ENCODE peak calls at places on chromosomes 11 and 22, in six cellular contexts. P, I, Z, U, F and V are unnamed samples.

GRCh38 chr11:13174090-13174489 is 103.5 kb upstream of the BMAL1 start:
- DNase-seq in P (no peak), I (no peak), Z (no peak), U (no peak), F (no peak), V (no peak)

GRCh38 chr11:75554258-75555022 is 7.6 kb upstream of the SERPINH1 start:
- DNase-seq in P (peak), I (no peak), Z (peak), U (no peak), F (peak), V (peak)

GRCh38 chr22:46028069-46028991 is 51.4 kb upstream of the WNT7B start:
- DNase-seq in P (no peak), I (no peak), Z (no peak), U (no peak), F (no peak), V (no peak)

GRCh38 chr11:61787928-61788491 is 4.4 kb downstream of the TMEM258 start:
- DNase-seq in P (peak), I (peak), Z (peak), U (peak), F (no peak), V (peak)

GRCh38 chr11:33724644-33725035 is 11.6 kb downstream of the CD59 start:
- DNase-seq in P (no peak), I (no peak), Z (no peak), U (no peak), F (no peak), V (peak)

GRCh38 chr11:86639172-86639571 is 33.2 kb downstream of the ME3 start:
- DNase-seq in P (no peak), I (no peak), Z (no peak), U (no peak), F (no peak), V (peak)

GRCh38 chr22:30210235-30210831 is 36.2 kb downstream of the LIF start:
- DNase-seq in P (peak), I (peak), Z (peak), U (no peak), F (no peak), V (no peak)

GRCh38 chr22:40385041-40385782 is 14.8 kb downstream of the SGSM3 start:
- DNase-seq in P (no peak), I (peak), Z (no peak), U (no peak), F (no peak), V (no peak)

GRCh38 chr11:33977676-33978075 is 73.9 kb upstream of the CAPRIN1 start:
- DNase-seq in P (no peak), I (no peak), Z (no peak), U (no peak), F (no peak), V (no peak)

GRCh38 chr22:20001082-20001638 is 15.5 kb downstream of the ARVCF start:
- DNase-seq in P (no peak), I (no peak), Z (no peak), U (no peak), F (no peak), V (no peak)

GRCh38 chr22:38218661-38219331 is 17.0 kb downstream of the MAFF start:
- DNase-seq in P (peak), I (peak), Z (no peak), U (peak), F (peak), V (peak)

GRCh38 chr11:11992257-11992690 is 16.2 kb downstream of the DKK3 start:
- DNase-seq in P (peak), I (peak), Z (no peak), U (no peak), F (no peak), V (no peak)

GRCh38 chr22:38260760-38261477 is 11.9 kb downstream of the TMEM184B start:
- DNase-seq in P (no peak), I (no peak), Z (no peak), U (no peak), F (no peak), V (no peak)

GRCh38 chr11:47248304-47248663 is 330 bp downstream of the ACP2 start:
- DNase-seq in P (no peak), I (no peak), Z (no peak), U (no peak), F (no peak), V (peak)

GRCh38 chr11:19400296-19400695 is 159.6 kb upstream of the E2F8 start:
- DNase-seq in P (no peak), I (no peak), Z (no peak), U (no peak), F (no peak), V (no peak)

GRCh38 chr11:96237759-96238158 is 105.2 kb downstream of the MAML2 start:
- DNase-seq in P (no peak), I (no peak), Z (no peak), U (no peak), F (no peak), V (no peak)

GRCh38 chr22:24768537-24769374 is 5.8 kb downstream of the PIWIL3 start:
- DNase-seq in P (peak), I (peak), Z (peak), U (peak), F (peak), V (peak)

GRCh38 chr11:56716379-56716854 is 17.5 kb downstream of the OR9G1 start:
- DNase-seq in P (no peak), I (no peak), Z (no peak), U (no peak), F (no peak), V (no peak)

GRCh38 chr11:94504689-94505293 is 7.5 kb upstream of the C11orf97 start:
- DNase-seq in P (peak), I (no peak), Z (no peak), U (no peak), F (no peak), V (peak)

GRCh38 chr22:36009085-36009484 is 19.5 kb downstream of the RBFOX2 start:
- DNase-seq in P (no peak), I (no peak), Z (no peak), U (no peak), F (no peak), V (peak)

GRCh38 chr11:34984514-34984913 is 68.1 kb downstream of the PDHX start:
- DNase-seq in P (no peak), I (no peak), Z (no peak), U (no peak), F (no peak), V (no peak)

GRCh38 chr11:94332814-94333213 is 28.4 kb downstream of the IZUMO1R start:
- DNase-seq in P (no peak), I (no peak), Z (no peak), U (no peak), F (no peak), V (no peak)

GRCh38 chr11:18054511-18055103 is 8.5 kb upstream of the TPH1 start:
- DNase-seq in P (no peak), I (no peak), Z (no peak), U (no peak), F (no peak), V (no peak)

GRCh38 chr22:24968066-24968561 is 15.6 kb downstream of the KIAA1671 start:
- DNase-seq in P (no peak), I (no peak), Z (no peak), U (no peak), F (no peak), V (peak)

GRCh38 chr11:113293936-113294335 is 20.4 kb upstream of the TTC12 start:
- DNase-seq in P (no peak), I (no peak), Z (no peak), U (no peak), F (no peak), V (no peak)

GRCh38 chr22:44391481-44392445 is 79.0 kb upstream of the SHISAL1 start:
- DNase-seq in P (no peak), I (no peak), Z (no peak), U (no peak), F (no peak), V (no peak)

GRCh38 chr22:38136607-38137006 is 26.1 kb upstream of the BAIAP2L2 start:
- DNase-seq in P (no peak), I (no peak), Z (no peak), U (no peak), F (no peak), V (no peak)

GRCh38 chr22:45548991-45549736 is 46.5 kb downstream of the FBLN1 start:
- DNase-seq in P (peak), I (peak), Z (no peak), U (no peak), F (peak), V (peak)

GRCh38 chr11:46849631-46850030 is 3.6 kb upstream of the CKAP5 start:
- DNase-seq in P (no peak), I (no peak), Z (no peak), U (no peak), F (no peak), V (no peak)

GRCh38 chr11:15071556-15072255 is 1.7 kb upstream of the CALCB start:
- DNase-seq in P (no peak), I (no peak), Z (no peak), U (no peak), F (no peak), V (no peak)

GRCh38 chr22:35601743-35602633 is 15.1 kb downstream of the MB start:
- DNase-seq in P (peak), I (peak), Z (no peak), U (no peak), F (no peak), V (peak)

GRCh38 chr11:76158394-76159302 is 47.7 kb downstream of the WNT11 start:
- DNase-seq in P (no peak), I (no peak), Z (no peak), U (no peak), F (no peak), V (no peak)

DNA sequence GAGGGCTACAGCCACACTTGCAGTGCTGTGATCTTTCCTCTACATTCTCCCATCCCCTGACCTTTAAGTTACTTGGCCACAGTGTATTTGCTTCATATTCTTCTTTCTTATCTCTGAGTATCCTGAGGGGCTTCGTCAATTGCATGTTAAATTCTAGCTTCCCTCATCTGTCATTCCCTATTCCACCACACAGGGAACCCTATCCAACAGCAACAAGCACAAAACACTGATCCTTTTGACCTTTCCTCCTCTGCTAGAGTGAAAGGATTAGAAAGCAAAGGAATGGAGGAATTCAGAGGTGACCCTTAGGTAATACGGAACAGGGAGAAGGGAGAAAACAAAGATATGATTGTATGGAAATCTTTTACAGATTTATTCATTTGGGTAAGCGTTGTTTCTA is 1061.7 kb upstream of the TENM4 start:
- DNase-seq in P (no peak), I (no peak), Z (no peak), U (no peak), F (no peak), V (no peak)
- TF ChIP-seq CTCF in P (no peak), I (no peak), Z (no peak), U (peak), F (no peak), V (no peak)

GRCh38 chr22:42151924-42152635 is 21.5 kb upstream of the CYP2D6 start:
- DNase-seq in P (no peak), I (no peak), Z (no peak), U (no peak), F (no peak), V (no peak)
- TF ChIP-seq CTCF in P (no peak), I (no peak), Z (no peak), U (no peak), F (no peak), V (no peak)

GRCh38 chr11:130427581-130428211 is 713 bp downstream of the ADAMTS8 start:
- DNase-seq in P (peak), I (no peak), Z (peak), U (peak), F (no peak), V (no peak)
- TF ChIP-seq CTCF in P (peak), I (no peak), Z (peak), U (peak), F (peak), V (peak)

DNA sequence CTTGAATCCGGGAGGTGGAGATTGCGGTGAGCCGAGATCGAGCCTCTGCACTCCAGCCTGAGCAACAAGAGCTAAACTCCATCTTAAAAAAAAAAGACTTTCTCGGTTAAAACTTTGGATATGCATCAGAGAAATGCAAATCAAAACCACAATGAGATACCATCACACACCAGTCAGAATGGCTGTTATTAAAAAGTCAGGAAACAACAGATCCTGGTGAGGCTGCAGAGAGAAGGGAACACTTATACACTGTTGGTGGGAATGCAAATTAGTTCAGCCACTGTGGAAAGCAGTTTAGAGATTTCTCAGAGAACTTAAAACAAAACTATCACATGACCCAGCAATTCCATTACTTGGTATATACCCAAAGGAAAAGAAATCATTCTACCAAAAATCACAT is 619.4 kb upstream of the KIRREL3 start:
- DNase-seq in P (no peak), I (no peak), Z (no peak), U (no peak), F (no peak), V (no peak)
- TF ChIP-seq CTCF in P (no peak), I (no peak), Z (no peak), U (no peak), F (no peak), V (no peak)

GRCh38 chr22:17095538-17095937 is 10.7 kb downstream of the IL17RA start:
- DNase-seq in P (no peak), I (no peak), Z (no peak), U (no peak), F (no peak), V (no peak)
- TF ChIP-seq CTCF in P (no peak), I (no peak), Z (peak), U (peak), F (no peak), V (peak)

DNA sequence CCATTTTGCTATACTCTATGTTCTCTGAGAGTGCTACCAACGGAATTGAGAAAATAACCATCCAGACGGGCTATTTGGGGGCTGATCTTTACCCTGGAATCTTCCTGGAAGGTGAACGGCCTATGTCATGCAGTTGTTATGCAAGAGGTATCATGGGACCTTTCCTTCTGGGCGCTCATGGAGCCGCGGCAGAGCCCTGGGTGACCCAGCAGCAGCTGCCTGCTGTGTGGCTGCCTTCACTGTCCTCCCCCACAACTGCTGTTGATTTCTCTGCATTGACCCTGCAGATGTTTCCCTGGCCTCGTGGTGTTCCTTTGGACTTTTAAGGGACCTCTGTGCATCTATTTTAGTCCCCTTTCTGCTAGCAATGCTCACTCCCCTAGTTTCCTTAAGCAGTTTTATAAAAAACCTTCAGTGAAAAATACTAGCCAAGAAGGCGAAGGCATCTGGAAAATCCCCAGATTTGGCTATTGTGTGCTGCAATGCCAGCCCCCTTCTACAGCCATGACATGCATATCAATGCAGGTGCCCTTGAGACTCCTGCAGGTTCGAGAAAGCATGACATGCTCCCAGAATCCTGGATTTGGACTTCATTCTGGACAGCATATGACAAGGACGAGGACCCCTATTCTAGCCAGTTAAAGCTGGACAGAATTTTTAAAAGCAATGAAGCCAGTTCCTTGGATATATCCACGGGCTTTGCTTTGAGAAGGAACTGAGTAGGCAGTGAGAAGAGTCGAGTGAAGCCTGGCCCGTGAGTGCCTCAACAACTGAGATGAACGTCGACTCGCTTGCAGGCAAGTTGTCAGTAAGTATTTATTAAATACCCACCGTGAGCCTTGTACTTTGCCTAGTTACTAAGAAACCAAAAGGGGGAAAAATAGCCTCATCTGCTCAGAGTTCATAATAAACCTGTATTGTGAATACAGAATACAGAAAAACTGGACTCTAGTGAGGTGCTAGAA is at the start of gene SLC25A18:
- DNase-seq in P (peak), I (no peak), Z (no peak), U (no peak), F (no peak), V (no peak)
- TF ChIP-seq CTCF in P (no peak), I (peak), Z (peak), U (no peak), F (peak), V (peak)

DNA sequence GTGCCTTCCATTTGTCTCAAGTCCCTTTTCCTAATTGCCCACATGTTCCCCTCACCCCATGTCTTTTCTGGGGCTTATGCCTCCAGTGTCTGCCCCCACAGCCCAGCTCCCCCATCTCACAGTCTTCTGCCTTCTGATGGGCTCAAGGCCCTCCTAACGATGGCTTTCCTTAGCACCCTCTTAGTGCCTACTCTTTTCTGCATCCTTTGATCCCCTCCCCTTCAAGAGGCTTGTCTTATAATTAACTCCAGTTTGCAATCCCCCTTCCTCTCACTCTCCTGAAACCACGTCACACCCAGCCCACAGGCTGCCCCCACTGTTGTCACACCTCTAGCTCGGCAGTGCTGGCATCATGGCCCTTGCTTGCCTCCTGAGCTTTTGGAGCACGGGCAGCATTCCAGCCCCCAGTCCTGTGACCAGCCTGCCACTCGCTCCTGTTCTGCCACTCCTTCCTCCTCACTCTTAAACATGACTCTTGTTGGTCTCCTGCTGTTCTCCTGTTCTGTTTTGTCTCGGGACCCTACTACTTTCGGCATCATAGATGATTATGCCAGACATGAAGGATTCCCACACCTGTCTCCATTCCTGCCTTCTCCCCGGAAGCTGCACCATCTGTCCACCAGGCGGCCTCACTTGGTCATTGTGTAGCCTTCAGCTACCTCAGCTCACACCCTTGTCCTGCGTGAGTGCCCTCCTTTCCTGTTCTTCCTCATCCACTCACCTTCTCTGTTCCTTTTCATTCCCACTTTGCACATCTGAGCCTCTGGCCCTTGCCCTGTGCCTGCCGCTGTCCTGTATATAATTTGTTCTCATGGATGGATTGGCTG is 26.1 kb downstream of the UBE2L3 start:
- DNase-seq in P (no peak), I (peak), Z (peak), U (no peak), F (no peak), V (no peak)
- TF ChIP-seq CTCF in P (peak), I (peak), Z (peak), U (peak), F (no peak), V (peak)

GRCh38 chr11:111039982-111040381 is 205.5 kb upstream of the POU2AF2 start:
- DNase-seq in P (no peak), I (no peak), Z (no peak), U (no peak), F (no peak), V (no peak)
- TF ChIP-seq CTCF in P (no peak), I (no peak), Z (no peak), U (no peak), F (no peak), V (no peak)

GRCh38 chr11:132846080-132846479 is 686.2 kb downstream of the OPCML start:
- DNase-seq in P (no peak), I (no peak), Z (no peak), U (no peak), F (no peak), V (no peak)
- TF ChIP-seq CTCF in P (no peak), I (no peak), Z (no peak), U (no peak), F (no peak), V (no peak)

GRCh38 chr11:124633355-124633754 is 10.7 kb downstream of the TBRG1 start:
- DNase-seq in P (no peak), I (no peak), Z (no peak), U (no peak), F (no peak), V (peak)
- TF ChIP-seq CTCF in P (peak), I (no peak), Z (peak), U (peak), F (peak), V (peak)